ENCODE peak calls at places on chromosomes 3 and 15, in nine cellular contexts. R is foreskin fibroblast, E is Panc1, W is lower leg skin, J is GM06990, L is glutamatergic neuron, Z is stomach, T is lung, P is prostate gland. A is an unnamed sample.

GRCh38 chr15:60362318-60363023 is 35.3 kb downstream of the ANXA2 start:
- DNase-seq in L (no peak), Z (no peak), J (no peak), R (peak), W (no peak), E (peak), T (no peak), P (no peak), A (no peak)

GRCh38 chr3:24237971-24238767 is 256.5 kb downstream of the THRB start:
- DNase-seq in E (peak), R (peak), W (no peak), L (peak), P (peak), Z (no peak), J (peak), T (peak), A (peak)

GRCh38 chr15:62464705-62465104 is 299.6 kb upstream of the C2CD4B start:
- DNase-seq in R (peak), L (no peak), P (no peak), E (no peak), T (no peak), Z (no peak), J (no peak), W (no peak), A (no peak)

GRCh38 chr3:134054881-134055280 is 25.2 kb upstream of the SLCO2A1 start:
- DNase-seq in R (no peak), E (no peak), P (no peak), T (no peak), L (no peak), W (peak), J (no peak), Z (no peak), A (no peak)

GRCh38 chr3:7322957-7323679 is 462.2 kb downstream of the GRM7 start:
- DNase-seq in W (no peak), T (no peak), E (no peak), R (no peak), Z (no peak), J (no peak), L (no peak), P (no peak), A (no peak)

GRCh38 chr3:37493485-37494080 is 319.2 kb upstream of the LRRFIP2 start:
- DNase-seq in T (no peak), J (no peak), W (no peak), E (no peak), Z (no peak), L (no peak), P (no peak), R (no peak), A (no peak)

GRCh38 chr15:64246364-64247189 is 83.8 kb upstream of the PPIB start:
- DNase-seq in R (peak), W (no peak), L (no peak), Z (no peak), E (peak), T (no peak), P (no peak), J (peak), A (peak)

GRCh38 chr15:56765252-56765651 is 31.9 kb upstream of the ZNF280D start:
- DNase-seq in Z (no peak), L (no peak), E (no peak), J (no peak), R (peak), T (no peak), P (peak), W (no peak), A (no peak)

GRCh38 chr3:25037049-25037547 is 391.0 kb upstream of the RARB start:
- DNase-seq in T (no peak), L (no peak), W (no peak), E (no peak), Z (no peak), R (peak), P (peak), J (no peak), A (no peak)

GRCh38 chr3:184907941-184908649 is 96.1 kb downstream of the VPS8 start:
- DNase-seq in E (no peak), T (no peak), L (peak), P (no peak), R (no peak), J (no peak), W (no peak), Z (no peak), A (no peak)

GRCh38 chr3:39106281-39107055 is 959 bp downstream of the GORASP1 start:
- DNase-seq in W (peak), L (no peak), P (no peak), J (no peak), T (no peak), E (no peak), R (peak), Z (no peak), A (no peak)

GRCh38 chr15:96687388-96688107 is 357.0 kb downstream of the NR2F2 start:
- DNase-seq in R (no peak), P (no peak), Z (no peak), L (no peak), W (no peak), T (no peak), J (no peak), E (no peak), A (no peak)

GRCh38 chr3:132596326-132596725 is 744 bp upstream of the ACKR4 start:
- DNase-seq in J (no peak), L (no peak), E (no peak), T (no peak), P (no peak), Z (no peak), W (no peak), R (no peak), A (no peak)

GRCh38 chr15:63971427-63971805 is 74.9 kb downstream of the DAPK2 start:
- DNase-seq in E (no peak), Z (no peak), W (peak), L (no peak), R (no peak), J (peak), P (no peak), T (no peak), A (peak)

GRCh38 chr3:26624209-26624775 is 1.7 kb downstream of the LRRC3B start:
- DNase-seq in J (no peak), P (no peak), E (no peak), W (no peak), L (no peak), R (no peak), T (no peak), Z (no peak), A (no peak)

GRCh38 chr3:30689202-30689641 is 82.8 kb downstream of the TGFBR2 start:
- DNase-seq in W (no peak), L (no peak), J (no peak), R (peak), T (no peak), P (peak), Z (peak), E (no peak), A (no peak)

GRCh38 chr3:120451670-120452220 is 953 bp upstream of the FSTL1 start:
- DNase-seq in T (no peak), P (no peak), W (no peak), J (no peak), L (no peak), Z (no peak), E (no peak), R (no peak), A (peak)

GRCh38 chr15:50210462-50211264 is 28.7 kb downstream of the SLC27A2 start:
- DNase-seq in Z (peak), T (no peak), W (no peak), J (no peak), P (no peak), E (no peak), R (no peak), L (no peak), A (no peak)

GRCh38 chr3:54773251-54773650 is 154.6 kb downstream of the LRTM1 start:
- DNase-seq in J (no peak), L (no peak), Z (no peak), E (no peak), W (no peak), R (no peak), P (no peak), T (no peak), A (no peak)

GRCh38 chr3:152359385-152360248 is 90.9 kb downstream of the MBNL1 start:
- DNase-seq in J (no peak), L (no peak), Z (no peak), W (no peak), R (no peak), E (no peak), P (no peak), T (no peak), A (no peak)

GRCh38 chr3:149407898-149408297 is 30.4 kb upstream of the TM4SF1 start:
- DNase-seq in T (no peak), J (no peak), P (no peak), L (no peak), Z (no peak), E (no peak), W (no peak), R (no peak), A (no peak)

GRCh38 chr3:16513141-16514020 is at the start of gene RFTN1:
- DNase-seq in Z (peak), R (peak), L (peak), J (peak), E (no peak), T (peak), W (peak), P (no peak), A (peak)

GRCh38 chr3:108001457-108001856 is 89.4 kb downstream of the CD47 start:
- DNase-seq in J (no peak), T (peak), P (peak), R (peak), L (no peak), E (no peak), Z (no peak), W (no peak), A (no peak)

GRCh38 chr3:107994954-107995715 is 95.7 kb downstream of the CD47 start:
- DNase-seq in W (peak), P (no peak), T (no peak), Z (no peak), E (no peak), L (no peak), R (no peak), J (no peak), A (no peak)

GRCh38 chr3:107994181-107994580 is 96.7 kb downstream of the CD47 start:
- DNase-seq in W (no peak), P (no peak), E (no peak), L (no peak), R (no peak), Z (no peak), J (no peak), T (no peak), A (no peak)

GRCh38 chr3:107997666-107998065 is 93.2 kb downstream of the CD47 start:
- DNase-seq in Z (no peak), E (no peak), W (no peak), R (no peak), L (no peak), T (no peak), J (no peak), P (no peak), A (no peak)

GRCh38 chr3:107999215-107999775 is 91.5 kb downstream of the CD47 start:
- DNase-seq in E (no peak), W (peak), L (no peak), R (peak), P (no peak), T (peak), J (no peak), Z (peak), A (no peak)
- TF ChIP-seq CTCF in E (no peak), W (no peak), L (no peak), R (no peak), P (no peak), T (no peak), J (no peak), Z (no peak), A (no peak)

GRCh38 chr15:83746231-83746630 is 92.3 kb downstream of the ADAMTSL3 start:
- DNase-seq in E (no peak), Z (no peak), P (no peak), R (no peak), W (no peak), T (no peak), J (no peak), L (no peak), A (no peak)

GRCh38 chr15:83747718-83748110 is 93.8 kb downstream of the ADAMTSL3 start:
- DNase-seq in R (no peak), L (no peak), W (no peak), E (no peak), T (no peak), Z (no peak), P (no peak), J (no peak), A (no peak)

GRCh38 chr15:83745771-83746170 is 91.8 kb downstream of the ADAMTSL3 start:
- DNase-seq in W (no peak), T (no peak), R (no peak), E (no peak), J (no peak), L (no peak), P (no peak), Z (no peak), A (no peak)

DNA sequence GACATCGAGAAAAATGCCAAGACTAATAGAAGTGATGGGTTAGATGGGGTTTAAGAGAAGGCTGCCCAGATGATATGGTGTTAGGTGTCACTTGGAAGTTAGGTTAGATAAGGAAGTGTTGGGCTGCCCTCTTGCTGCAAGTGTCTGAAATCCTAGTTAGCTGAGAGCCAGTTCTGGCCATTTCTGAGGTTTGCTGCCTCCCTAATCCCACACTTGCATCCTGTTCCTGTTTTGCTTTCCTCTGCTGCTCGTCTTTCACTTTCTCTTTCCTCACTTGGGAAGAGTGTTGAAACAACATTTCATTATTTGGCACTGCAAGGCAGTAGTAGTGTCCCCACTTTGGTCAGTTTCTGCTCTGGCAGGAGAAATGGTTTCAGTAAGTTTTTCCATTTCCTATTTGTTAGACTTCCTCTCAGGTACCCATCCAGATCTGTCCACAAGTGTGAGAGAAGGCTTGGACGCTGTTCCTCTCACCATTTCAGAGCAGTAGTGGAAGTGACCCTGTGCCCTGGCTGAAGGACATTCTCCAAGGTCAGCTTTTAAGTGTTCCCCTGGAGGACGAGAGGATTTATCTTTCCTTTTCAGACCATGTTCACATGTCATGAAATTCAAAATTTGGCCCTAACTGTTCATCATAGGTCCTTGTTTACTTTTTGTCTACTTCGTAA is 93.3 kb downstream of the ADAMTSL3 start:
- DNase-seq in Z (no peak), P (peak), W (no peak), R (peak), E (no peak), J (no peak), T (no peak), L (no peak), A (no peak)
- TF ChIP-seq CTCF in Z (no peak), P (no peak), W (no peak), R (no peak), E (peak), J (no peak), T (no peak), L (no peak), A (no peak)

GRCh38 chr3:65245133-65246076 is 557.6 kb upstream of the ADAMTS9 start:
- DNase-seq in E (no peak), R (peak), L (no peak), T (no peak), P (no peak), Z (no peak), W (no peak), J (no peak), A (no peak)
- TF ChIP-seq CTCF in E (peak), R (peak), L (no peak), T (no peak), P (no peak), Z (no peak), W (no peak), J (no peak), A (no peak)

DNA sequence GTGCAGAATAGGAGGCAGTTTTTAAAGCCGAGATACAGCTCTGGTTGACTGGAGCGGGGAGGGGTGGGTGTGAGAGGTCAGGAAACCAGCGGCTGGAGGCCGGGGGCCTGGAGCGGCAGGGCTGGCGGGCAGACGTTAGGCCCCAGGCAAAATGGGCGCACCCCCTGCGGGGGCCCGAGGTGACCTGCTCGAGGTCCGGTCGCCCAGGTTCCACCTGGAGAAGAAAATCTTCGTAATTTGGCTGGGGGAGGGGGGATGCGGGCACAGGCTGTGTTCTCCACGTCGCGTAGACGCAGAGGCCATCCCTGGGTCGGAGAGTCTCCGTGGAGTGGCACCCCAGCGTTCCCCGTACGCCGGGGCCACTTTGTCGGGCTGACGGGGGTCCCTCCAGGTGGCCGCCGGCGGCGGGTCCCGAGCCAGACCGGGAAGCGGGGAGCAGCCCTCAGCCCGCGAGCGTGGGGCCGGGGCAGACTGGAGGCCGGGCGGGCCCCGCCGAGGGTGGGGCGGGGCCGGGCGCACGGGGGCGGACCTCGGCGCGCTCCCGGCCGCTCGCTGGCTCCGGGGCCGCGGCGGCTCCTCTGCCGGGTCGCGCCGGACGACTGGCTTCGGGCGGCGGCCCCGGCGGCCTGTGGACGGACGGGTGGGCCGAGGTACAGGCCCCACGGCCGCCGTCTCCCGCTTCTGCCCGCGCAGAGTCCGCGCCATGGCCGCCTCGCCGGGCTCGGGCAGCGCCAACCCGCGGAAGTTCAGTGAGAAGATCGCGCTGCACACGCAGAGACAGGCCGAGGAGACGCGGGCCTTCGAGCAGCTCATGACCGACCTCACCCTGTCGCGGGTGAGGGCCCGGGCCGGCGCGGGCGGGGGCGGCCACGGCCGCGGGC is at the start of gene CRTC3:
- DNase-seq in J (peak), Z (peak), P (peak), R (peak), E (no peak), T (peak), W (peak), L (peak), A (peak)
- TF ChIP-seq CTCF in J (peak), Z (no peak), P (no peak), R (no peak), E (no peak), T (no peak), W (no peak), L (no peak), A (no peak)

GRCh38 chr15:81256916-81257315 is 60.2 kb downstream of the IL16 start:
- DNase-seq in R (peak), P (no peak), Z (no peak), J (no peak), W (no peak), L (no peak), E (no peak), T (no peak), A (no peak)
- TF ChIP-seq CTCF in R (peak), P (no peak), Z (no peak), J (no peak), W (no peak), L (no peak), E (peak), T (peak), A (no peak)

GRCh38 chr15:70427120-70427519 is 329.4 kb upstream of the TLE3 start:
- DNase-seq in J (no peak), R (no peak), W (no peak), P (no peak), T (no peak), Z (no peak), E (no peak), L (no peak), A (no peak)
- TF ChIP-seq CTCF in J (no peak), R (no peak), W (no peak), P (no peak), T (no peak), Z (no peak), E (no peak), L (no peak), A (no peak)

GRCh38 chr15:92049290-92050008 is 195.9 kb downstream of the SLCO3A1 start:
- DNase-seq in E (no peak), P (no peak), T (no peak), Z (no peak), R (no peak), W (peak), L (no peak), J (no peak), A (no peak)

GRCh38 chr15:92051726-92052125 is 198.2 kb downstream of the SLCO3A1 start:
- DNase-seq in T (no peak), P (no peak), Z (no peak), L (no peak), W (no peak), R (no peak), E (no peak), J (no peak), A (no peak)

GRCh38 chr15:92050220-92050898 is 196.9 kb downstream of the SLCO3A1 start:
- DNase-seq in W (peak), R (no peak), L (no peak), Z (no peak), J (no peak), E (no peak), P (peak), T (no peak), A (no peak)

GRCh38 chr15:92056875-92057274 is 203.4 kb downstream of the SLCO3A1 start:
- DNase-seq in J (no peak), T (no peak), W (peak), L (no peak), Z (no peak), P (no peak), E (no peak), R (no peak), A (no peak)

GRCh38 chr15:92053727-92054316 is 200.3 kb downstream of the SLCO3A1 start:
- DNase-seq in E (no peak), Z (no peak), W (peak), J (no peak), P (no peak), R (no peak), T (no peak), L (no peak), A (no peak)
- TF ChIP-seq CTCF in E (peak), Z (no peak), W (no peak), J (peak), P (no peak), R (peak), T (no peak), L (peak), A (no peak)

GRCh38 chr15:51971353-51972133 is at the start of gene LEO1:
- DNase-seq in P (peak), J (peak), R (peak), T (peak), E (peak), L (peak), Z (peak), W (peak), A (peak)
- TF ChIP-seq CTCF in P (no peak), J (peak), R (peak), T (no peak), E (no peak), L (no peak), Z (no peak), W (peak), A (no peak)

GRCh38 chr15:87487484-87487883 is 769.1 kb downstream of the NTRK3 start:
- DNase-seq in E (no peak), T (no peak), P (no peak), L (no peak), Z (no peak), W (no peak), R (no peak), J (no peak), A (no peak)

GRCh38 chr15:87492321-87492720 is 764.2 kb downstream of the NTRK3 start:
- DNase-seq in T (no peak), Z (no peak), P (no peak), R (no peak), E (no peak), J (no peak), W (no peak), L (no peak), A (no peak)

GRCh38 chr15:87493803-87494202 is 762.7 kb downstream of the NTRK3 start:
- DNase-seq in W (no peak), R (no peak), Z (no peak), E (no peak), J (no peak), P (no peak), L (no peak), T (no peak), A (no peak)

GRCh38 chr15:87489902-87490301 is 766.6 kb downstream of the NTRK3 start:
- DNase-seq in T (no peak), E (no peak), R (no peak), P (no peak), L (no peak), J (no peak), Z (no peak), W (no peak), A (no peak)
- TF ChIP-seq CTCF in T (no peak), E (no peak), R (no peak), P (no peak), L (no peak), J (no peak), Z (no peak), W (no peak), A (no peak)

A was measured in GM20000.